ENCODE peak calls at places on chromosomes 7 and 10, in seven cellular contexts. One of them, this sample, is unnamed.

GRCh38 chr10:79387466-79387973 is 40.3 kb downstream of the PPIF start:
- DNase-seq in uterus: no peak
- DNase-seq in upper lobe of left lung: no peak
- DNase-seq in suprapubic skin: no peak
- DNase-seq in ovary: no peak
- DNase-seq in NB4: no peak
- DNase-seq in heart left ventricle: peak
- DNase-seq in this sample: no peak

GRCh38 chr10:19983880-19984279 is 167.6 kb downstream of the PLXDC2 start:
- DNase-seq in suprapubic skin: no peak
- DNase-seq in ovary: no peak
- DNase-seq in uterus: no peak
- DNase-seq in heart left ventricle: no peak
- DNase-seq in upper lobe of left lung: no peak
- DNase-seq in NB4: peak
- DNase-seq in this sample: no peak

GRCh38 chr7:68107256-68107655 is 1110.6 kb downstream of the TYW1 start:
- DNase-seq in suprapubic skin: no peak
- DNase-seq in uterus: no peak
- DNase-seq in ovary: no peak
- DNase-seq in heart left ventricle: peak
- DNase-seq in upper lobe of left lung: no peak
- DNase-seq in NB4: no peak
- DNase-seq in this sample: no peak

GRCh38 chr10:78461333-78461732 is 427.7 kb downstream of the RPS24 start:
- DNase-seq in uterus: peak
- DNase-seq in ovary: peak
- DNase-seq in NB4: no peak
- DNase-seq in upper lobe of left lung: no peak
- DNase-seq in suprapubic skin: no peak
- DNase-seq in heart left ventricle: no peak
- DNase-seq in this sample: no peak

GRCh38 chr10:74738543-74738942 is 87.9 kb upstream of the KAT6B start:
- DNase-seq in suprapubic skin: no peak
- DNase-seq in upper lobe of left lung: no peak
- DNase-seq in ovary: no peak
- DNase-seq in heart left ventricle: no peak
- DNase-seq in NB4: peak
- DNase-seq in uterus: no peak
- DNase-seq in this sample: no peak

GRCh38 chr7:55309040-55309991 is 55.8 kb upstream of the LANCL2 start:
- DNase-seq in ovary: no peak
- DNase-seq in uterus: no peak
- DNase-seq in suprapubic skin: no peak
- DNase-seq in NB4: peak
- DNase-seq in upper lobe of left lung: peak
- DNase-seq in heart left ventricle: no peak
- DNase-seq in this sample: no peak

GRCh38 chr7:137642467-137642866 is 204.3 kb downstream of the DGKI start:
- DNase-seq in NB4: peak
- DNase-seq in uterus: no peak
- DNase-seq in heart left ventricle: no peak
- DNase-seq in upper lobe of left lung: no peak
- DNase-seq in suprapubic skin: no peak
- DNase-seq in ovary: no peak
- DNase-seq in this sample: no peak

GRCh38 chr7:28298870-28299484 is 113.3 kb upstream of the CREB5 start:
- DNase-seq in upper lobe of left lung: peak
- DNase-seq in uterus: no peak
- DNase-seq in suprapubic skin: no peak
- DNase-seq in heart left ventricle: peak
- DNase-seq in ovary: no peak
- DNase-seq in NB4: peak
- DNase-seq in this sample: peak

GRCh38 chr7:139774376-139774775 is 3.4 kb downstream of the HIPK2 start:
- DNase-seq in upper lobe of left lung: no peak
- DNase-seq in NB4: no peak
- DNase-seq in heart left ventricle: no peak
- DNase-seq in suprapubic skin: no peak
- DNase-seq in uterus: no peak
- DNase-seq in ovary: no peak
- DNase-seq in this sample: no peak

GRCh38 chr10:29237786-29238185 is 51.1 kb upstream of the LYZL1 start:
- DNase-seq in uterus: no peak
- DNase-seq in NB4: no peak
- DNase-seq in upper lobe of left lung: no peak
- DNase-seq in heart left ventricle: no peak
- DNase-seq in ovary: no peak
- DNase-seq in suprapubic skin: no peak
- DNase-seq in this sample: no peak

GRCh38 chr10:11793762-11794479 is 29.2 kb upstream of the PROSER2 start:
- DNase-seq in uterus: no peak
- DNase-seq in heart left ventricle: no peak
- DNase-seq in suprapubic skin: no peak
- DNase-seq in upper lobe of left lung: no peak
- DNase-seq in NB4: no peak
- DNase-seq in ovary: no peak
- DNase-seq in this sample: no peak

GRCh38 chr7:50552921-50553320 is 12.3 kb downstream of the DDC start:
- DNase-seq in upper lobe of left lung: no peak
- DNase-seq in heart left ventricle: no peak
- DNase-seq in ovary: peak
- DNase-seq in uterus: no peak
- DNase-seq in NB4: peak
- DNase-seq in suprapubic skin: no peak
- DNase-seq in this sample: no peak

GRCh38 chr7:115271332-115272235 is 349.7 kb downstream of the MDFIC start:
- DNase-seq in uterus: no peak
- DNase-seq in ovary: no peak
- DNase-seq in NB4: no peak
- DNase-seq in suprapubic skin: no peak
- DNase-seq in heart left ventricle: no peak
- DNase-seq in upper lobe of left lung: no peak
- DNase-seq in this sample: no peak

GRCh38 chr10:79028056-79028430 is 40.7 kb upstream of the ZMIZ1 start:
- DNase-seq in suprapubic skin: peak
- DNase-seq in ovary: no peak
- DNase-seq in NB4: no peak
- DNase-seq in upper lobe of left lung: no peak
- DNase-seq in uterus: no peak
- DNase-seq in heart left ventricle: no peak
- DNase-seq in this sample: no peak

GRCh38 chr7:80763704-80764103 is 125.3 kb downstream of the CD36 start:
- DNase-seq in suprapubic skin: no peak
- DNase-seq in NB4: no peak
- DNase-seq in heart left ventricle: no peak
- DNase-seq in ovary: no peak
- DNase-seq in uterus: no peak
- DNase-seq in upper lobe of left lung: no peak
- DNase-seq in this sample: no peak

GRCh38 chr10:31322647-31323046 is 3.6 kb downstream of the ZEB1 start:
- DNase-seq in heart left ventricle: no peak
- DNase-seq in suprapubic skin: no peak
- DNase-seq in uterus: no peak
- DNase-seq in ovary: no peak
- DNase-seq in NB4: peak
- DNase-seq in upper lobe of left lung: no peak
- DNase-seq in this sample: no peak

GRCh38 chr7:30743371-30744074 is 8.4 kb upstream of the INMT start:
- DNase-seq in upper lobe of left lung: no peak
- DNase-seq in suprapubic skin: no peak
- DNase-seq in NB4: peak
- DNase-seq in ovary: peak
- DNase-seq in uterus: no peak
- DNase-seq in heart left ventricle: peak
- DNase-seq in this sample: no peak

GRCh38 chr10:92839191-92840085 is 8.9 kb upstream of the EXOC6 start:
- DNase-seq in ovary: peak
- DNase-seq in NB4: peak
- DNase-seq in uterus: peak
- DNase-seq in heart left ventricle: peak
- DNase-seq in upper lobe of left lung: peak
- DNase-seq in suprapubic skin: no peak
- DNase-seq in this sample: no peak

GRCh38 chr10:66586073-66586472 is 339.8 kb upstream of the LRRTM3 start:
- DNase-seq in upper lobe of left lung: no peak
- DNase-seq in uterus: no peak
- DNase-seq in heart left ventricle: no peak
- DNase-seq in ovary: no peak
- DNase-seq in suprapubic skin: no peak
- DNase-seq in NB4: peak
- DNase-seq in this sample: no peak

GRCh38 chr7:158495780-158496179 is 91.8 kb downstream of the PTPRN2 start:
- DNase-seq in heart left ventricle: no peak
- DNase-seq in NB4: peak
- DNase-seq in suprapubic skin: no peak
- DNase-seq in upper lobe of left lung: no peak
- DNase-seq in uterus: peak
- DNase-seq in ovary: no peak
- DNase-seq in this sample: no peak

GRCh38 chr7:142795339-142795863 is 24.6 kb downstream of the PRSS2 start:
- DNase-seq in NB4: no peak
- DNase-seq in uterus: no peak
- DNase-seq in ovary: no peak
- DNase-seq in heart left ventricle: no peak
- DNase-seq in suprapubic skin: peak
- DNase-seq in upper lobe of left lung: no peak
- DNase-seq in this sample: no peak

GRCh38 chr10:114575417-114576131 is 82.5 kb downstream of the ABLIM1 start:
- DNase-seq in heart left ventricle: no peak
- DNase-seq in upper lobe of left lung: no peak
- DNase-seq in uterus: no peak
- DNase-seq in NB4: no peak
- DNase-seq in suprapubic skin: no peak
- DNase-seq in ovary: no peak
- DNase-seq in this sample: no peak
- TF ChIP-seq POLR2A in heart left ventricle: no peak
- TF ChIP-seq POLR2A in upper lobe of left lung: no peak
- TF ChIP-seq POLR2A in uterus: no peak
- TF ChIP-seq POLR2A in NB4: no peak
- TF ChIP-seq POLR2A in suprapubic skin: no peak
- TF ChIP-seq POLR2A in ovary: no peak
- TF ChIP-seq POLR2A in this sample: no peak

DNA sequence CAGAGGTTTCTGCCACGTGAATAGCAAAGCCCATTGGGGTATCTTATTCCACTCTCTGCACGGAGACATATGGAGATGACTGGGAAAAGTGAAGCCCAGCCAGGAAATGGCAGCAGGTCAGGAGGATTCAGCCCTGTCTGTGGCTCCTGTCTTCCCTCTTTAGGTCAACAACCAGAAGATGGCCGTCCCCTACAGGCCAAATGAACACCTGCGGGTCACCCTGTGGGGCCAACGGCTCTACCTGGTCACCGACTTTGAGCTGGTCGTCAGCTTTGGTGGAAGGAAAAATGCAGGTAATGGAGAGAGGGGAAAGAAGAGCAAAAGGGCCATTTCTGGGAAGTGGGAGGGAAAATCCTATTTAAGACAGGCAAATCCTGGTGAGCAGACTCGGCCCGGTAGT is 38.3 kb downstream of the EPHB4 start:
- DNase-seq in suprapubic skin: no peak
- DNase-seq in upper lobe of left lung: no peak
- DNase-seq in NB4: no peak
- DNase-seq in ovary: no peak
- DNase-seq in uterus: no peak
- DNase-seq in heart left ventricle: no peak
- DNase-seq in this sample: no peak
- TF ChIP-seq CTCF in suprapubic skin: no peak
- TF ChIP-seq CTCF in upper lobe of left lung: no peak
- TF ChIP-seq CTCF in NB4: no peak
- TF ChIP-seq CTCF in ovary: no peak
- TF ChIP-seq CTCF in uterus: no peak
- TF ChIP-seq CTCF in heart left ventricle: no peak
- TF ChIP-seq CTCF in this sample: no peak

DNA sequence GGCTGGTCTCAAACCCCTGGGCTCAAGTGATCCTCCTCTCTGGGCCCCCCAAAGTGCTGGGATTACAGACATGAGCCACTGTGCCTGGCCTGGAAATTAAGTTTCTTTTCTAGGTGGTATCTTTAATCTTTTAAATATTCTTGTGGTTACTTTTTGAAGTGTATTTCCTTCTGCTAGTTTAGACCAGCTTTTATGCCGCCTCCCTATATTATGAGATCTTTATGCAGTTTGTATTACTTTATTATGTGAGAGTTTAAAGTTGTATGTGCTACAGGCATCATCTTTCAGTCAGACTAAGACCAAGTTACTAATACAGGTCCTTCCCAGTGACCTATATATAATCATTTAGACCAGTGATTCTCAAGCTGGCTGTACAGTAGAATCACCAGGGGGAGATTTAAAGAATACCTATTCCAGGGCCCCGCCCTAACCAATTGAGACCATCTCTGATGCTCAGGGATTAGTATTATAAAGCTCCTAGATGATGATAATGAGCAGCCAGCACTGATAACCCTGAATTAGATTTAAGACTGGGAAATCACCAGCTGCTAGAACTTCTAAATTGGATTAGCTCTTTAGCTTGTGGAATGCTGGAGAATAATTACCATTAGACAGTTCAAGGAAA is 11.3 kb downstream of the INPP5F start:
- DNase-seq in ovary: no peak
- DNase-seq in suprapubic skin: no peak
- DNase-seq in uterus: no peak
- DNase-seq in heart left ventricle: no peak
- DNase-seq in NB4: no peak
- DNase-seq in upper lobe of left lung: no peak
- DNase-seq in this sample: no peak
- H3K4me3 ChIP-seq in ovary: no peak
- H3K4me3 ChIP-seq in suprapubic skin: no peak
- H3K4me3 ChIP-seq in uterus: no peak
- H3K4me3 ChIP-seq in heart left ventricle: no peak
- H3K4me3 ChIP-seq in NB4: no peak
- H3K4me3 ChIP-seq in upper lobe of left lung: no peak
- H3K4me3 ChIP-seq in this sample: no peak

DNA sequence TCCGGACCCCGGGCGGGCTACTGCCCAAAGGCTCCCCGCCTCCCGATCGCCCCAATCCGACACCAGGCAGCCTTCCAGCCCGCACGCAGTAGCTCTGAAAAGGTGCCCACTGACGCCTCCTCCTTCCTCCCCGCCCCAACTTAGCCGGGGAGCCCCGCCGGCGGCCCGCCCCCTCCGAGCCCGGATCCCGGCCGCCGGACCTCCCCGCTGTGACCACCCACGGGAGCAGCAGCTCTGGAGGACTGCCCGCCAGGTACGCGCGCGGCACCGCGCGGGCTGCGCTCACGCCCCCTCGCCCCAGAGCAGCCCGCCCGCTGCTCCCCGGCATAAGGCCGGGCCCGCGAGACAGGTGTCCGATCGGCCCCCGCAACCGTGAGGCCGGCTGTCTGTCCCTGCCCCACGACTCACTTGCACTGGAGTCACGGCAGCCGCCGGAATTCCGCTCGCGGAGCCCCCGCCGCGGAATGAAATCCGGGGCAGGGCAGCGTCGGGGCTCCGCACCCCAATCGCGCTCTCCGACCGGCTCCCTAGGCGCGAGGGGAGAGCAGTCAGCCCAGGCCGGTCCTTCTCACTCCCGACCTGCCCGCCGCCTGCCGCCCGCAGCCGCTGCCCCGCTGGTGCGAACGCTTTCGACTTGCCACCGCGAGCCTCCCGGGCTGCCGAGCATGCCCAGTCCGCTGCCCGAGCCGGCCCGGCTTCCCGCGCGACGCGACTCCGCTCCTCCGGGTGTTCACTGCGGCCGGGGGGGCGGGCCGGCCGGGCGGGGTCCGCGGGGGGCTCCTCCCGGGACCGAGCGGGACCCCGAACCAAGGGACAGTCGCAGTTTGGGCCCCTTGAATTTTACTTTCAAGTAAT is at the start of gene SGMS1:
- DNase-seq in ovary: peak
- DNase-seq in uterus: peak
- DNase-seq in suprapubic skin: peak
- DNase-seq in heart left ventricle: peak
- DNase-seq in NB4: peak
- DNase-seq in upper lobe of left lung: peak
- DNase-seq in this sample: peak
- TF ChIP-seq POLR2A in ovary: peak
- TF ChIP-seq POLR2A in uterus: no peak
- TF ChIP-seq POLR2A in suprapubic skin: no peak
- TF ChIP-seq POLR2A in heart left ventricle: peak
- TF ChIP-seq POLR2A in NB4: peak
- TF ChIP-seq POLR2A in upper lobe of left lung: peak
- TF ChIP-seq POLR2A in this sample: no peak